ENCODE peak calls at places on chromosomes 4 and X, in five cellular contexts. M is fibroblast of pulmonary artery, L is astrocyte of the cerebellum, D is mucosa of descending colon, C is stomach. B is an unnamed sample.

GRCh38 chrX:74523224-74523623 is 91.2 kb downstream of the RLIM start:
- DNase-seq in L (no peak), C (no peak), D (no peak), M (peak; percentile 33), B (no peak)

GRCh38 chr4:6658635-6659075 is 18.2 kb downstream of the MRFAP1 start:
- DNase-seq in L (no peak), M (peak; percentile 26), C (no peak), D (no peak), B (no peak)

GRCh38 chr4:71074452-71075299 is 81.2 kb downstream of the DCK start:
- DNase-seq in D (peak; percentile 40), L (no peak), C (peak; percentile 41), M (no peak), B (peak; percentile 18)

GRCh38 chr4:175997291-175997690 is 68.3 kb upstream of the WDR17 start:
- DNase-seq in M (no peak), L (no peak), D (no peak), C (no peak), B (no peak)

GRCh38 chrX:9534686-9535085 is 69.8 kb downstream of the TBL1X start:
- DNase-seq in M (peak; percentile 75), D (no peak), C (no peak), L (peak; percentile 27), B (peak; percentile 55)

GRCh38 chrX:142998447-142999208 is 27.1 kb upstream of the SPANXN4 start:
- DNase-seq in M (peak; percentile 54), L (no peak), D (no peak), C (no peak), B (no peak)

GRCh38 chr4:71833175-71833900 is 49.5 kb upstream of the GC start:
- DNase-seq in M (no peak), D (peak; percentile 79), L (no peak), C (peak; percentile 58), B (no peak)

GRCh38 chrX:153829799-153830631 is at the start of gene PDZD4:
- DNase-seq in L (no peak), D (no peak), C (no peak), M (no peak), B (no peak)

GRCh38 chrX:20740443-20740842 is 473.7 kb upstream of the RPS6KA3 start:
- DNase-seq in L (no peak), C (no peak), D (no peak), M (no peak), B (no peak)

GRCh38 chr4:184028571-184028996 is 123.5 kb downstream of the STOX2 start:
- DNase-seq in D (no peak), C (no peak), L (no peak), M (no peak), B (no peak)

GRCh38 chr4:153222790-153223417 is 18.7 kb downstream of the TRIM2 start:
- DNase-seq in M (peak; percentile 43), L (no peak), C (peak; percentile 62), D (peak; percentile 43), B (peak; percentile 52)

GRCh38 chrX:22171287-22172060 is 101.2 kb upstream of the CBLL2 start:
- DNase-seq in C (no peak), D (no peak), L (no peak), M (no peak), B (no peak)

GRCh38 chr4:41795796-41796195 is 47.3 kb upstream of the PHOX2B start:
- DNase-seq in D (no peak), L (no peak), M (no peak), C (no peak), B (no peak)

GRCh38 chr4:26201119-26201518 is 119.7 kb upstream of the RBPJ start:
- DNase-seq in C (no peak), M (no peak), L (no peak), D (no peak), B (no peak)

GRCh38 chr4:7379719-7380118 is 55.0 kb downstream of the PSAPL1 start:
- DNase-seq in L (no peak), M (no peak), C (no peak), D (no peak), B (no peak)

GRCh38 chrX:135087867-135088266 is 32.5 kb downstream of the ETDB start:
- DNase-seq in M (no peak), C (no peak), D (no peak), L (no peak), B (no peak)

GRCh38 chr4:16199132-16199531 is 27.1 kb downstream of the TAPT1 start:
- DNase-seq in D (no peak), M (peak; percentile 55), C (no peak), L (peak; percentile 23), B (peak; percentile 38)

GRCh38 chr4:7266525-7267292 is 74.4 kb downstream of the SORCS2 start:
- DNase-seq in D (no peak), C (no peak), L (peak; percentile 40), M (peak; percentile 63), B (peak; percentile 77)

GRCh38 chr4:113815826-113816225 is 54.3 kb upstream of the CAMK2D start:
- DNase-seq in L (no peak), M (peak; percentile 26), D (no peak), C (no peak), B (no peak)

GRCh38 chr4:88008624-88009235 is 1.3 kb downstream of the PKD2 start:
- DNase-seq in M (peak; percentile 31), C (no peak), L (no peak), D (no peak), B (peak; percentile 37)

GRCh38 chr4:185396724-185397402 is at the start of gene ANKRD37:
- DNase-seq in L (no peak), D (peak; percentile 67), C (peak; percentile 69), M (peak; percentile 53), B (peak; percentile 69)

GRCh38 chr4:3683744-3684421 is 82.3 kb upstream of the ADRA2C start:
- DNase-seq in D (no peak), M (no peak), L (no peak), C (no peak), B (no peak)

GRCh38 chr4:54384563-54384962 is 155.5 kb downstream of the PDGFRA start:
- DNase-seq in M (peak; percentile 57), L (peak; percentile 23), D (peak; percentile 65), C (peak; percentile 45), B (peak; percentile 50)

GRCh38 chr4:110442788-110443187 is 33.2 kb upstream of the ENPEP start:
- DNase-seq in D (no peak), L (no peak), C (no peak), M (no peak), B (no peak)

GRCh38 chr4:110442309-110442708 is 33.6 kb upstream of the ENPEP start:
- DNase-seq in C (no peak), D (no peak), M (no peak), L (no peak), B (no peak)
- TF ChIP-seq CTCF in C (no peak), D (no peak), M (no peak), L (no peak), B (no peak)

DNA sequence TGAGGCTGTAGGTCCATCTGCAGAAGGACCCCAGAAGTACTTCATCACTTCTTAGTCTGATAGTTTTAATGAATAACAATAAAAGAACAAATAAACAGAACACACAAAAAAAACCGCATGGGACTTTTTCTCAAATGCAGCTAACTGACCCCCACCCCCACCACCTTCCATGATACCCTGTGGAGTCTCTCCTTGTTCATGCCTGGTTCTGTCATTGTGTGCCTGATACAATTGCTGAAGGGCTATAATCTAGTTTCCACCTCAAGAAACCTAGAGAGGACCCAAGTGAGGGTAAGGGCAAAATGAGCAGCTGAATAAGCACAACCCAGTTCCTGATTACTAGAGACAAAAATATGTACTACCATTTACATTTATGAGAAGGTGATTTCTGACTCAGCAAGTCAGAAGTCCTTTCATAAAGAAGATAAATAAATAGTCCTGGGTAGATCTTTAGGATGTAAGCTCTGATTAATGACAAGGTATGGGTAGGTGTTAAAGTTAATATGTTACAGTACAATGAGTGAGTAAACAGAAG is 155.1 kb downstream of the TMA16 start:
- DNase-seq in M (no peak), L (no peak), D (no peak), C (no peak), B (no peak)
- H3K4me3 ChIP-seq in M (no peak overlapping the region), L (no peak overlapping the region), D (no peak overlapping the region), C (no peak overlapping the region), B (no peak overlapping the region)

DNA sequence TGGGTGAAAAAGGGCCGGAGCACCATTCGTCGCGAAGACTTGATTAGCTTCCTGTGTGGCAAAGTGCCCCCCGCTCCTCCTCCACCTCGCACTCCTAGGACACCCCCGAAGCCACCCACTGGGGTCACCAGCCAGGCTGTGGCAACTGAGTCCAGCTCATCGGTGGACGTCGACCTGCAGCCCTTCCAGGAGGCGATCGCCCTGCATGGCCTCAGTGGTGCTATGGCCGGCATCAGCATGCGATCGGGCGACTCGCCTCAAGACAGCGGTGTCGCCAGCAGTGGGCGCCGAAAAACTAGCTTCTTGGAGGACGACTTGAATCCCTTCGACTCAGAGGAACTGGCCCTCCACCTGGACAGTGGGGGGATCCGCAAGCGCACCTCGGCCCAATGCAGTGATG is 126.8 kb upstream of the CXorf66 start:
- DNase-seq in M (no peak), L (no peak), C (no peak), D (no peak), B (no peak)
- TF ChIP-seq CTCF in M (no peak), L (no peak), C (no peak), D (no peak), B (no peak)

GRCh38 chr4:84727491-84727890 is 144.6 kb downstream of the CDS1 start:
- DNase-seq in D (no peak), L (no peak), C (no peak), M (no peak), B (no peak)

GRCh38 chr4:84733343-84734033 is 150.6 kb downstream of the CDS1 start:
- DNase-seq in C (no peak), M (no peak), L (no peak), D (no peak), B (no peak)

GRCh38 chr4:84734037-84734436 is 151.1 kb downstream of the CDS1 start:
- DNase-seq in C (no peak), D (no peak), M (no peak), L (no peak), B (no peak)

GRCh38 chr4:84726356-84726755 is 143.4 kb downstream of the CDS1 start:
- DNase-seq in M (no peak), L (no peak), D (no peak), C (no peak), B (no peak)

DNA sequence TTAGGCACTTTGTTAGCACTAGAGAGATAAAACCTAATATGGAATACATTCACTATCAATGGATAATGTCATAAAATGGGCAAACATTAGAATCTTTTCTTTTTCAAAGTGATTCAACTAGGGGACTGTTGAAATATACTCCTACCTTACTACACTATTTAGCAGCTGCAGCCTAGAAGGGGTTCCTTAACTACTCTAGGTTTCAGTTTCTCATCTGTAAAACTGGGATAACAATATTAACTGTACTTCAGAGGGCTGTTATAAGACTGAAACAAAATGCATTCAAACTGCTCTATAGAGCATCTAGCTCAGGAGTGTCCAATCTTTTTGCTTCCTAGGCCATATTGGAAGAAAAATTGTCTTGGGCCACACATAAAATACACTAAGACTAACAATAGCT is 147.4 kb downstream of the CDS1 start:
- DNase-seq in D (no peak), L (no peak), C (no peak), M (no peak), B (no peak)
- H3K4me3 ChIP-seq in D (no peak overlapping the region), L (no peak overlapping the region), C (no peak overlapping the region), M (no peak overlapping the region), B (no peak overlapping the region)

DNA sequence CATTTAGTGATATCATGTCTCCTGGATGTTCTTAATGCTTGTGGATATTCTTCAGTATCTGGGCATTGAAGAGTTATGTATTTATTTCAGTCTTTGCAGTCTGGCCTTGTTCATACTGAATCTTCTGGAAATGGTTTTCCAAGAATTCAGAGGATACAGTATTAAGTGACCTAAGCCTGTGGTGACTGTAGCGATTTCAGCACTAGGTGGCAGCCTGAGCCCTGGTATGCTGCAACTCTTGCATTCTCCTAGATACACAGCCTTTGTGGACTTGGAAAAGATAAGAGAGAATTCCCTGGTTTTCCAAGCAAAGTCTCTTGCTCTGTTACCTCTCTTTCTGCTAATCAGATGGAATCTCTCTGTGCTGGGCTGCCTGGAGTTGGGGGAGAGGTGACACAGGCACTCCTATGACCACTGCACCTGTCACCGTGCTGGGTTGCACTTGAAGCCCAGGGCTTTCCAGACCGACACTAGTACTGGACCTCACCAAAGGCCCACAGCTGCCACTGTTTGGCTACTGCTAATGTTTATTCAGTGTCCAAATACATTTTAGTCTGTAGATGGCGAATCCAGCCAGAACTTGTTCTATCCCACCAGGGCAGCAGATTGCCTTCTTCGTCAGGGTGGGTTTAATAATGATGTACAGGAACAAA is 19.3 kb upstream of the SPIN2A start:
- DNase-seq in M (peak; percentile 52), C (peak; percentile 37), D (peak; percentile 69), L (no peak), B (peak; percentile 8)
- TF ChIP-seq CTCF in M (peak; percentile 47), C (no peak), D (no peak), L (no peak), B (peak; percentile 31)

B was measured in astrocyte of the spinal cord.